ENCODE peak calls at places on chromosomes 6 and 20, in seven cellular contexts. G is H1, Y is neuronal stem cell, B is trophoblast cell, H is mesendoderm, Q is IMR-90, W is H9. J is an unnamed sample.

GRCh38 chr20:38304845-38305447 is 990 bp downstream of the BPI start:
- DNase-seq in G (peak; percentile 90), H (peak; percentile 53), W (peak; percentile 71), Q (peak; percentile 38), B (peak; percentile 50), Y (no peak), J (peak; percentile 39)

GRCh38 chr20:1800777-1801176 is 94.4 kb upstream of the SIRPA start:
- DNase-seq in W (no peak), G (no peak), B (no peak), Q (peak; percentile 56), Y (no peak), H (no peak), J (peak; percentile 47)

GRCh38 chr6:27312146-27312949 is at the start of gene POM121L2:
- DNase-seq in W (peak; percentile 89), Q (peak; percentile 28), H (peak; percentile 92), B (peak; percentile 92), G (peak; percentile 90), Y (no peak), J (peak; percentile 35)

GRCh38 chr6:33592280-33592594 is 12.2 kb upstream of the BAK1 start:
- DNase-seq in W (no peak), Q (no peak), G (no peak), B (no peak), H (no peak), Y (no peak), J (no peak)

GRCh38 chr20:43720007-43720406 is 6.8 kb downstream of the GTSF1L start:
- DNase-seq in H (no peak), W (no peak), B (no peak), G (no peak), Q (no peak), Y (no peak), J (no peak)

GRCh38 chr6:150208606-150209352 is 65.9 kb downstream of the PPP1R14C start:
- DNase-seq in B (no peak), Y (no peak), G (no peak), H (no peak), W (no peak), Q (no peak), J (peak; percentile 55)

GRCh38 chr6:136968831-136969230 is 46.7 kb downstream of the SLC35D3 start:
- DNase-seq in H (no peak), W (no peak), Y (no peak), B (no peak), G (no peak), Q (no peak), J (no peak)

GRCh38 chr20:45470939-45471338 is 1.4 kb downstream of the WFDC2 start:
- DNase-seq in G (no peak), B (no peak), H (peak; percentile 62), Y (no peak), W (no peak), Q (no peak), J (no peak)

GRCh38 chr20:63475209-63475608 is 2.8 kb upstream of the KCNQ2 start:
- DNase-seq in B (peak; percentile 5), W (peak; percentile 77), H (peak; percentile 78), Q (peak; percentile 18), Y (no peak), G (no peak), J (peak; percentile 32)

GRCh38 chr6:164178933-164179332 is 764.4 kb downstream of the QKI start:
- DNase-seq in G (no peak), Y (no peak), H (no peak), W (no peak), Q (no peak), B (no peak), J (no peak)

GRCh38 chr6:146785001-146785585 is 186.3 kb downstream of the ADGB start:
- DNase-seq in G (no peak), B (peak; percentile 77), H (peak; percentile 67), Y (peak; percentile 46), Q (peak; percentile 41), W (no peak), J (peak; percentile 59)

GRCh38 chr20:37920270-37920669 is 17.3 kb downstream of the VSTM2L start:
- DNase-seq in B (no peak), Q (no peak), Y (no peak), W (no peak), H (no peak), G (no peak), J (no peak)

GRCh38 chr6:7725849-7726415 is at the start of gene BMP6:
- DNase-seq in H (peak; percentile 95), W (peak; percentile 95), Y (peak; percentile 85), B (peak; percentile 89), G (peak; percentile 92), Q (peak; percentile 79), J (peak; percentile 86)

GRCh38 chr20:32562495-32562911 is 22.6 kb downstream of the NOL4L start:
- DNase-seq in B (peak; percentile 20), Q (no peak), W (no peak), G (peak; percentile 75), Y (no peak), H (peak; percentile 88), J (no peak)

GRCh38 chr20:6081236-6081635 is 27.4 kb upstream of the LRRN4 start:
- DNase-seq in W (no peak), H (no peak), Q (peak; percentile 52), Y (no peak), G (no peak), B (peak; percentile 6), J (peak; percentile 8)

GRCh38 chr6:165571721-165572132 is 91.3 kb downstream of the PDE10A start:
- DNase-seq in G (no peak), W (no peak), B (peak; percentile 86), H (no peak), Q (peak; percentile 76), Y (no peak), J (no peak)

GRCh38 chr6:155510879-155511278 is 55.2 kb upstream of the NOX3 start:
- DNase-seq in Y (no peak), B (no peak), Q (peak; percentile 39), H (no peak), W (no peak), G (no peak), J (peak; percentile 29)

GRCh38 chr20:47031028-47031427 is 136.4 kb downstream of the EYA2 start:
- DNase-seq in W (no peak), B (peak; percentile 3), G (no peak), Q (no peak), Y (no peak), H (no peak), J (no peak)

GRCh38 chr6:56891754-56892153 is 63.2 kb upstream of the BEND6 start:
- DNase-seq in Y (no peak), B (no peak), W (no peak), H (peak; percentile 62), Q (peak; percentile 52), G (no peak), J (no peak)

GRCh38 chr6:168440520-168441433 is at the start of gene SMOC2:
- DNase-seq in B (no peak), Y (no peak), H (no peak), Q (no peak), W (peak; percentile 51), G (peak; percentile 71), J (no peak)
- H3K18ac ChIP-seq in B (no peak within 1 kb of the TSS), Y (peak within 1 kb of the TSS; percentile 86), H (no peak within 1 kb of the TSS), Q (no peak within 1 kb of the TSS), W (peak within 1 kb of the TSS; percentile 74), G (peak within 1 kb of the TSS; percentile 71), J (no peak within 1 kb of the TSS)

GRCh38 chr20:12883507-12883885 is 125.3 kb upstream of the SPTLC3 start:
- DNase-seq in Y (no peak), H (no peak), G (no peak), B (no peak), W (no peak), Q (no peak), J (peak; percentile 54)
- H4K8ac ChIP-seq in Y (no peak overlapping the region), H (no peak overlapping the region), G (no peak overlapping the region), B (no peak overlapping the region), W (no peak overlapping the region), Q (no peak overlapping the region), J (no peak overlapping the region)

DNA sequence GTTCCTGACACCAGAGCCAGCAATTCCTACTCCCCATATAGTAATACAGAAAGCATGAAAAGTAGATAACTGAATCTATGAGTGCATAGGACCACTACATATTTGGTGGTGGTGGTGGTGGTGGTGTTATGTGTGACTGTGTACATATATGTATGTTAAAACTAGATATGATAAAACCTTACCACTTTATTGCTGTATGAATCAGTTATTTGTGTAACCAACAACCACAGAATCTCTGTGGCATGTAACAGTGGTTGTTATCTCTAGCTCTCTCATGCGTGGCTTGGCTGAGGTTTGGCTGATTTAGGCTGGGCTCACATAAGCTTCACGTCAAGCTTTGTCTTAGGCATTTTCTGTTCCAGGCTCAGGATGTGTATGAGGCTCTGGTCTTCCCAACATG is 55.7 kb downstream of the PLCB1 start:
- DNase-seq in H (no peak), G (no peak), Y (no peak), Q (peak; percentile 26), W (no peak), B (no peak), J (no peak)
- H3K18ac ChIP-seq in H (no peak overlapping the region), G (no peak overlapping the region), Y (no peak overlapping the region), Q (peak overlapping the region; percentile 36), W (no peak overlapping the region), B (no peak overlapping the region), J (no peak overlapping the region)

GRCh38 chr20:24722586-24722985 is 226.5 kb upstream of the CST7 start:
- DNase-seq in G (peak; percentile 30), W (no peak), Y (no peak), B (no peak), H (no peak), Q (no peak), J (no peak)

GRCh38 chr20:24720957-24721356 is 228.1 kb upstream of the CST7 start:
- DNase-seq in Q (no peak), B (no peak), G (no peak), Y (no peak), H (no peak), W (no peak), J (no peak)

GRCh38 chr20:24718277-24718676 is 230.8 kb upstream of the CST7 start:
- DNase-seq in B (no peak), Q (no peak), Y (no peak), H (no peak), W (no peak), G (no peak), J (no peak)

GRCh38 chr20:24721891-24722530 is 227.1 kb upstream of the CST7 start:
- DNase-seq in G (peak; percentile 28), B (no peak), Q (no peak), H (peak; percentile 21), Y (no peak), W (no peak), J (no peak)

GRCh38 chr20:24718696-24719095 is 230.4 kb upstream of the CST7 start:
- DNase-seq in Y (no peak), W (peak; percentile 43), H (peak; percentile 16), Q (no peak), B (no peak), G (peak; percentile 34), J (no peak)
- H4K8ac ChIP-seq in Y (no peak overlapping the region), W (no peak overlapping the region), H (no peak overlapping the region), Q (no peak overlapping the region), B (no peak overlapping the region), G (no peak overlapping the region), J (no peak overlapping the region)

DNA sequence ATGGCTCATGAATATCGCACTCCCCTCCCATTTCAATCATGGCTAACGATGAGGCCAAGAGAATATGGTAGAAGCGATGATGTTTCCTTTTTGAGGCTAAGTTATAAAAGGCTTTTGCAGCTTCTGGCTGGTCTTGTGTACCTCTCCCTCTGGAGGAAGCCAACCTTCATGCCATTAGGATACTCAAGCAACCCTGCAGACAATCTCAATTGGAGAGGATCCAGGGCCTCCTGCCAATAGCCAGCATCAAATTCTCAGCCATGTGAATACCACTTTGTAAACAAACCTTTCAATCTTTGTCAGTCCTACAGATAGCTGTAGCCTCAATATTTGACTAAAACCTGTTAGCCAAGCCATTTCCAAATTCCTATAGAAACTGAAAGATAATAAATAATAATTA is 738.4 kb downstream of the KIF16B start:
- DNase-seq in Q (no peak), H (no peak), G (no peak), Y (no peak), W (no peak), B (no peak), J (no peak)
- H3K18ac ChIP-seq in Q (no peak overlapping the region), H (no peak overlapping the region), G (no peak overlapping the region), Y (no peak overlapping the region), W (no peak overlapping the region), B (no peak overlapping the region), J (no peak overlapping the region)

J was measured in mesenchymal stem cell.